ENCODE peak calls at places on chromosome 4, in eight cellular contexts. E is myocyte; B is tibial artery; I is tibial nerve; Q is stimulated activated CD4-positive, alpha-beta T cell treated with anti-CD3 and anti-CD28 coated beads, Interleukin-1b, Interleukin-23, amount 100 ng/mL, for 24 hours; G is nephron progenitor cell; Z is iPS DF 19.7; T is HuH-7. V is an unnamed sample.

GRCh38 chr4:128850252-128850651 is 40.8 kb downstream of the JADE1 start:
- DNase-seq in E (no peak), B (no peak), I (no peak), Q (no peak), G (no peak), Z (no peak), T (no peak), V (no peak)

GRCh38 chr4:64747919-64748715 is 338.9 kb upstream of the TECRL start:
- DNase-seq in E (no peak), B (no peak), I (no peak), Q (no peak), G (no peak), Z (no peak), T (no peak), V (no peak)

GRCh38 chr4:176545886-176546285 is 226.1 kb downstream of the SPCS3 start:
- DNase-seq in E (peak), B (no peak), I (no peak), Q (no peak), G (no peak), Z (no peak), T (no peak), V (no peak)

GRCh38 chr4:76654796-76655195 is 219.8 kb downstream of the SHROOM3 start:
- DNase-seq in E (no peak), B (no peak), I (no peak), Q (no peak), G (no peak), Z (no peak), T (no peak), V (no peak)

GRCh38 chr4:151745727-151746231 is 15.0 kb downstream of the GATB start:
- DNase-seq in E (no peak), B (no peak), I (no peak), Q (no peak), G (no peak), Z (no peak), T (no peak), V (no peak)

GRCh38 chr4:4368821-4369580 is 17.9 kb upstream of the NSG1 start:
- DNase-seq in E (no peak), B (no peak), I (no peak), Q (no peak), G (no peak), Z (no peak), T (no peak), V (no peak)

GRCh38 chr4:11505225-11505971 is 76.7 kb upstream of the HS3ST1 start:
- DNase-seq in E (no peak), B (no peak), I (no peak), Q (no peak), G (no peak), Z (no peak), T (no peak), V (no peak)

GRCh38 chr4:81207793-81208192 is 7.2 kb downstream of the PRKG2 start:
- DNase-seq in E (no peak), B (no peak), I (no peak), Q (no peak), G (no peak), Z (no peak), T (no peak), V (no peak)

GRCh38 chr4:101232074-101232776 is 115.1 kb downstream of the PPP3CA start:
- DNase-seq in E (peak), B (peak), I (peak), Q (no peak), G (no peak), Z (no peak), T (no peak), V (no peak)

GRCh38 chr4:151408630-151409469 is at the start of gene FHIP1A:
- DNase-seq in E (peak), B (peak), I (peak), Q (peak), G (peak), Z (peak), T (peak), V (peak)

GRCh38 chr4:27176400-27176799 is 315.8 kb downstream of the STIM2 start:
- DNase-seq in E (peak), B (no peak), I (no peak), Q (no peak), G (peak), Z (peak), T (peak), V (no peak)

GRCh38 chr4:123603165-123603564 is 206.6 kb downstream of the SPRY1 start:
- DNase-seq in E (peak), B (no peak), I (no peak), Q (no peak), G (no peak), Z (no peak), T (no peak), V (no peak)

GRCh38 chr4:8709729-8710360 is 117.3 kb downstream of the CPZ start:
- DNase-seq in E (no peak), B (peak), I (peak), Q (no peak), G (peak), Z (no peak), T (no peak), V (peak)

GRCh38 chr4:113080050-113080449 is 30.6 kb downstream of the ANK2 start:
- DNase-seq in E (peak), B (no peak), I (no peak), Q (no peak), G (no peak), Z (no peak), T (peak), V (no peak)

GRCh38 chr4:1495416-1496115 is 89.3 kb upstream of the NKX1-1 start:
- DNase-seq in E (no peak), B (no peak), I (no peak), Q (no peak), G (no peak), Z (no peak), T (no peak), V (peak)

GRCh38 chr4:122118243-122118642 is 33.9 kb upstream of the BLTP1 start:
- DNase-seq in E (no peak), B (no peak), I (no peak), Q (no peak), G (no peak), Z (no peak), T (no peak), V (no peak)

GRCh38 chr4:158805628-158806471 is 37.0 kb downstream of the FNIP2 start:
- DNase-seq in E (no peak), B (peak), I (no peak), Q (no peak), G (no peak), Z (no peak), T (no peak), V (no peak)

GRCh38 chr4:12495211-12495610 is 988.9 kb downstream of the RAB28 start:
- DNase-seq in E (no peak), B (no peak), I (no peak), Q (no peak), G (no peak), Z (no peak), T (no peak), V (no peak)

GRCh38 chr4:124945422-124945821 is 232.9 kb upstream of the ANKRD50 start:
- DNase-seq in E (no peak), B (no peak), I (no peak), Q (no peak), G (no peak), Z (no peak), T (no peak), V (no peak)

GRCh38 chr4:61805237-61805636 is 605.1 kb downstream of the ADGRL3 start:
- DNase-seq in E (no peak), B (no peak), I (no peak), Q (no peak), G (no peak), Z (no peak), T (no peak), V (no peak)